ENCODE peak calls at places on chromosomes 1 and 21, in four cellular contexts. One of them, this sample, is unnamed.

GRCh38 chr1:35287807-35288640 is 19.5 kb downstream of the ZMYM4 start:
- DNase-seq in K562: no peak
- DNase-seq in GM12878: no peak
- DNase-seq in HL-60: no peak
- DNase-seq in this sample: no peak

GRCh38 chr1:64366821-64367220 is 103.1 kb upstream of the CACHD1 start:
- DNase-seq in K562: no peak
- DNase-seq in GM12878: no peak
- DNase-seq in HL-60: no peak
- DNase-seq in this sample: no peak

GRCh38 chr1:216627252-216627651 is 96.0 kb downstream of the ESRRG start:
- DNase-seq in GM12878: no peak
- DNase-seq in HL-60: no peak
- DNase-seq in K562: no peak
- DNase-seq in this sample: no peak

GRCh38 chr1:22925111-22925510 is 47.6 kb downstream of the LACTBL1 start:
- DNase-seq in K562: no peak
- DNase-seq in GM12878: no peak
- DNase-seq in HL-60: no peak
- DNase-seq in this sample: no peak

GRCh38 chr1:58162952-58163550 is 383.5 kb downstream of the OMA1 start:
- DNase-seq in K562: peak; percentile 30
- DNase-seq in HL-60: peak; percentile 1
- DNase-seq in GM12878: no peak
- DNase-seq in this sample: no peak

GRCh38 chr1:153794671-153795324 is 19.6 kb downstream of the SLC27A3 start:
- DNase-seq in K562: no peak
- DNase-seq in GM12878: no peak
- DNase-seq in HL-60: no peak
- DNase-seq in this sample: no peak

GRCh38 chr1:241957692-241958494 is at the start of gene BECN2:
- DNase-seq in GM12878: no peak
- DNase-seq in K562: peak; percentile 58
- DNase-seq in HL-60: no peak
- DNase-seq in this sample: no peak

GRCh38 chr1:52970149-52970548 is 43.1 kb downstream of the SCP2 start:
- DNase-seq in GM12878: no peak
- DNase-seq in HL-60: no peak
- DNase-seq in K562: peak; percentile 27
- DNase-seq in this sample: no peak

GRCh38 chr1:37479255-37480124 is 5.1 kb downstream of the ZC3H12A start:
- DNase-seq in K562: peak; percentile 97
- DNase-seq in HL-60: peak; percentile 97
- DNase-seq in GM12878: peak; percentile 65
- DNase-seq in this sample: peak; percentile 88

GRCh38 chr1:53860967-53861411 is 22.9 kb upstream of the NDC1 start:
- DNase-seq in GM12878: no peak
- DNase-seq in K562: peak; percentile 70
- DNase-seq in HL-60: peak; percentile 41
- DNase-seq in this sample: no peak

GRCh38 chr21:34819357-34819999 is 150.7 kb downstream of the CLIC6 start:
- DNase-seq in HL-60: no peak
- DNase-seq in K562: no peak
- DNase-seq in GM12878: no peak
- DNase-seq in this sample: no peak

GRCh38 chr1:97013904-97014303 is 292.3 kb downstream of the PTBP2 start:
- DNase-seq in GM12878: no peak
- DNase-seq in K562: no peak
- DNase-seq in HL-60: no peak
- DNase-seq in this sample: no peak

GRCh38 chr1:14940285-14940890 is 213.2 kb upstream of the TMEM51 start:
- DNase-seq in K562: no peak
- DNase-seq in GM12878: no peak
- DNase-seq in HL-60: no peak
- DNase-seq in this sample: no peak

GRCh38 chr1:30373471-30374399 is 349.6 kb downstream of the MATN1 start:
- DNase-seq in K562: no peak
- DNase-seq in GM12878: no peak
- DNase-seq in HL-60: no peak
- DNase-seq in this sample: no peak

GRCh38 chr1:211493865-211494653 is 2.1 kb upstream of the RD3 start:
- DNase-seq in HL-60: no peak
- DNase-seq in K562: no peak
- DNase-seq in GM12878: no peak
- DNase-seq in this sample: no peak

GRCh38 chr21:26836546-26836945 is 8.7 kb downstream of the ADAMTS1 start:
- DNase-seq in K562: no peak
- DNase-seq in HL-60: no peak
- DNase-seq in GM12878: no peak
- DNase-seq in this sample: no peak

GRCh38 chr1:155529929-155530328 is 32.7 kb downstream of the ASH1L start:
- DNase-seq in K562: no peak
- DNase-seq in HL-60: no peak
- DNase-seq in GM12878: peak; percentile 79
- DNase-seq in this sample: no peak

GRCh38 chr21:35468991-35469390 is 419.9 kb upstream of the RUNX1 start:
- DNase-seq in K562: no peak
- DNase-seq in HL-60: no peak
- DNase-seq in GM12878: no peak
- DNase-seq in this sample: no peak

GRCh38 chr1:54273837-54274192 is 73.8 kb downstream of the MRPL37 start:
- DNase-seq in GM12878: no peak
- DNase-seq in K562: peak; percentile 98
- DNase-seq in HL-60: no peak
- DNase-seq in this sample: no peak

GRCh38 chr1:187755536-187755935 is 926.8 kb downstream of the PLA2G4A start:
- DNase-seq in GM12878: no peak
- DNase-seq in HL-60: no peak
- DNase-seq in K562: no peak
- DNase-seq in this sample: no peak

GRCh38 chr21:38244885-38245869 is 11.6 kb upstream of the KCNJ15 start:
- DNase-seq in GM12878: peak; percentile 59
- DNase-seq in HL-60: peak; percentile 14
- DNase-seq in K562: no peak
- DNase-seq in this sample: no peak

GRCh38 chr1:30684259-30684658 is 39.1 kb downstream of the MATN1 start:
- DNase-seq in HL-60: no peak
- DNase-seq in GM12878: no peak
- DNase-seq in K562: no peak
- DNase-seq in this sample: no peak

GRCh38 chr1:115718011-115718754 is 50.3 kb downstream of the CASQ2 start:
- DNase-seq in GM12878: no peak
- DNase-seq in K562: no peak
- DNase-seq in HL-60: no peak
- DNase-seq in this sample: no peak

DNA sequence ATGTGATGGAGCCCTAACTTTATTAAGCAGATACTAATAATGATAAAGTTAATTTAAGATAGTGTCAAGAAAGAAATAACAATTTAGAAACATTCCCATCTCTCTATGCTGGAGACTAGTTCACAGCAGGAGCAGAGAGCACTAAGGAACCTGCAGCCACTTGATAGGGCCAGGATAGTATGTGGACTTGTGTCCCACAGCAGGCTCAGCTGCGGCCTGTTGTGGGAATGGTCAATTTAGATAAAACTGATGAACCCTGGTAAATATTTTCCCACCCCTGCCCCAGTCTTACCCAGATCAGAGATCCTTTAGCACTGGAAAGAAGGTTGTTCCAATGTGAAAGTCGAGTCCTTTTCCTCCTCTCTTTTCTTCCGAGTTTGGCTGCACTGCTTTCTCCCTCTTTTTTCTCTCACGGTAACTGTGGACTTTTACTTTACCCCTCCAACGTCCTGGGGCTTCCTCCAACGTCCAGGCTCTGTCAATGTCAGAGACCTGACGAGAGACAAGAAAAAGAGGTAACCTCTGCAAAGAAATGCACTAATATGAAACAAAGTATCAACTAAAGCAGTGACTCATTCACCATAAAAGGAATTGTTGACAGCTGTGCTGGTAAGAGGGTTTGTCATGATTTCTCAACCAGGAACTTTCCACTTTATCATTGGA is at the start of gene GBP2:
- DNase-seq in K562: peak; percentile 19
- DNase-seq in HL-60: no peak
- DNase-seq in GM12878: peak; percentile 30
- DNase-seq in this sample: peak; percentile 13
- TF ChIP-seq SPI1 in K562: no peak
- TF ChIP-seq SPI1 in HL-60: no peak
- TF ChIP-seq SPI1 in GM12878: no peak
- TF ChIP-seq SPI1 in this sample: no peak

GRCh38 chr1:81681570-81681969 is 119.2 kb upstream of the ADGRL2 start:
- DNase-seq in K562: no peak
- DNase-seq in HL-60: no peak
- DNase-seq in GM12878: no peak
- DNase-seq in this sample: no peak
- TF ChIP-seq SPI1 in K562: no peak
- TF ChIP-seq SPI1 in HL-60: no peak
- TF ChIP-seq SPI1 in GM12878: no peak
- TF ChIP-seq SPI1 in this sample: no peak

DNA sequence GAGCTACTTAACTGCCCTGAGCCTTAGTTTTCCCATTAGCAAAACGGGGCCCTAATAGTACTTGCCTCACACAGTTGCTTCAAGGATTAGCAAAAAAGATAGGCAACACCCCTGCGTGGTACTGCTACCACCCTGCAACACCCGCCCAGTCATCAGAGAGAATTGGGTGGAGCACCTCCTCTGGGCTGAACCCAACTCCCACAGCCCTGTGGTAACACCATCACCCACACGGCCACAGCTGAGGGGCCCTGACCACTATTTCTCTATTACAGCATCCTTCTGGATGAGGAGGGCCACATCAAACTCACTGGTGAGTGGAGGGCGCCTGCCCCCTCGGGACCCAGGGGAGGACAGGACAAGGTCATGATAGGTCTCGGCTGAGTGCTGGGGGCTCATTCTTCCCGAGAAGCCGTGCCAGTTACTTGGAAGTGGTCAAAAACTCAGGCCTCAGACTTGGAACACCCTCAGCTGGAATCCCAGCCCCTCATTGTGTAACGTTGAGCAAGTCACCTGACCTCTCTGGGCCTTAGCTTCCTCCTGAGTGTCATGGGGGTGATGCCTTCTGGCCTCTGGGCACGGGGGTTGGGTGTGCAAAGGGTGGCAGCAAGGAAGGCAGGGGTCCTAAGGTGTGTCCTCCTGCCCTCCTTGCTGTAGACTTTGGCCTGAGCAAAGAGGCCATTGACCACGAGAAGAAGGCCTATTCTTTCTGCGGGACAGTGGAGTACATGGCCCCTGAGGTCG is 24.6 kb downstream of the RPS6KA1 start:
- DNase-seq in HL-60: peak; percentile 70
- DNase-seq in GM12878: no peak
- DNase-seq in K562: no peak
- DNase-seq in this sample: no peak
- TF ChIP-seq SPI1 in HL-60: no peak
- TF ChIP-seq SPI1 in GM12878: no peak
- TF ChIP-seq SPI1 in K562: no peak
- TF ChIP-seq SPI1 in this sample: no peak

GRCh38 chr1:197798492-197798891 is 23.2 kb upstream of the DENND1B start:
- DNase-seq in K562: no peak
- DNase-seq in GM12878: no peak
- DNase-seq in HL-60: no peak
- DNase-seq in this sample: no peak
- TF ChIP-seq SPI1 in K562: no peak
- TF ChIP-seq SPI1 in GM12878: no peak
- TF ChIP-seq SPI1 in HL-60: no peak
- TF ChIP-seq SPI1 in this sample: no peak

DNA sequence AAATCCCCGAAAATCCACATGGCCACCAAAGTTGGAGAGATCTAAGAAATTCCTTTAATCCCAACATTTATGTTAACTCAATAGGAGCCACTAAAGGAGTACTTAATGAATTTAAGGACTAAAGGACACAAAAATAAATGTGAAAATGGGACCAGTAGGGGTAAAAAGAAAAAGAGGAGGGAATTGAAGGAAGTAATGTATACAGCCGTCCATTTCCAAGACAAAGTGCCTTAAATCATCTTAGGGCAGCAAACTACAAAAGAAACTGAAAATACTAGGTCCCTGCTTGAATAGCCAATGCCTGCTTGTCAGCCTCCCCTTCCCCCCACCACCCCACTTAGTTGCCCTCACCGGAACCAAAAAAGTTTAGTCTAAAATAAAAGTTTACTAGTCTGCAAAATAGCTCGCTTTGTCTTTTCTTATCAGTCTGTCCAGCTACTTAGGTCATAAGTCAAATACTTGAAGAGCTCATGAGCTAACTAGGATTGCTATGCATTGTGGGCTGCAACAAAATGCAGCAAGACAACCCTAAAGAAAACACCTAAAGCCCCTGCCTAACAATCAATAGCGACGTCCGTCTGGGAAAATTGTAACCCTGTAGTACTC is 66.3 kb upstream of the TLR5 start:
- DNase-seq in GM12878: no peak
- DNase-seq in HL-60: no peak
- DNase-seq in K562: peak; percentile 35
- DNase-seq in this sample: no peak
- TF ChIP-seq SPI1 in GM12878: no peak
- TF ChIP-seq SPI1 in HL-60: no peak
- TF ChIP-seq SPI1 in K562: no peak
- TF ChIP-seq SPI1 in this sample: no peak

GRCh38 chr1:210123383-210123782 is 109.2 kb upstream of the SERTAD4 start:
- DNase-seq in HL-60: no peak
- DNase-seq in K562: no peak
- DNase-seq in GM12878: no peak
- DNase-seq in this sample: no peak
- TF ChIP-seq SPI1 in HL-60: no peak
- TF ChIP-seq SPI1 in K562: no peak
- TF ChIP-seq SPI1 in GM12878: no peak
- TF ChIP-seq SPI1 in this sample: no peak